ENCODE peak calls at places on chromosomes 13 and 19, in ten cellular contexts. One of them, this sample, is unnamed.

GRCh38 chr19:34837262-34837661 is 64.2 kb upstream of the ZNF599 start:
- DNase-seq in Caco-2: no peak
- DNase-seq in tibial artery: no peak
- DNase-seq in cardiac muscle cell: no peak
- DNase-seq in HEK293T: no peak
- DNase-seq in endothelial cell: peak
- DNase-seq in activated CD8-positive, alpha-beta T cell treated with anti-CD3 and anti-CD28 coated beads for 36 hours: no peak
- DNase-seq in SW 1271: no peak
- DNase-seq in ascending aorta: no peak
- DNase-seq in iris pigment epithelial cell: peak
- DNase-seq in this sample: peak

GRCh38 chr13:101979825-101980224 is 422.0 kb downstream of the FGF14 start:
- DNase-seq in endothelial cell: no peak
- DNase-seq in ascending aorta: no peak
- DNase-seq in activated CD8-positive, alpha-beta T cell treated with anti-CD3 and anti-CD28 coated beads for 36 hours: no peak
- DNase-seq in HEK293T: no peak
- DNase-seq in tibial artery: no peak
- DNase-seq in cardiac muscle cell: no peak
- DNase-seq in Caco-2: peak
- DNase-seq in iris pigment epithelial cell: no peak
- DNase-seq in SW 1271: no peak
- DNase-seq in this sample: no peak

GRCh38 chr13:31485183-31485582 is 254.1 kb upstream of the RXFP2 start:
- DNase-seq in HEK293T: no peak
- DNase-seq in ascending aorta: no peak
- DNase-seq in endothelial cell: no peak
- DNase-seq in iris pigment epithelial cell: peak
- DNase-seq in tibial artery: no peak
- DNase-seq in activated CD8-positive, alpha-beta T cell treated with anti-CD3 and anti-CD28 coated beads for 36 hours: no peak
- DNase-seq in cardiac muscle cell: no peak
- DNase-seq in Caco-2: peak
- DNase-seq in SW 1271: no peak
- DNase-seq in this sample: no peak

GRCh38 chr19:13946414-13946813 is 5.9 kb upstream of the DCAF15 start:
- DNase-seq in cardiac muscle cell: no peak
- DNase-seq in iris pigment epithelial cell: no peak
- DNase-seq in ascending aorta: no peak
- DNase-seq in SW 1271: no peak
- DNase-seq in tibial artery: no peak
- DNase-seq in activated CD8-positive, alpha-beta T cell treated with anti-CD3 and anti-CD28 coated beads for 36 hours: no peak
- DNase-seq in endothelial cell: no peak
- DNase-seq in HEK293T: no peak
- DNase-seq in Caco-2: no peak
- DNase-seq in this sample: no peak

GRCh38 chr19:15412832-15413231 is 6.0 kb downstream of the AKAP8L start:
- DNase-seq in ascending aorta: no peak
- DNase-seq in Caco-2: no peak
- DNase-seq in HEK293T: no peak
- DNase-seq in SW 1271: no peak
- DNase-seq in activated CD8-positive, alpha-beta T cell treated with anti-CD3 and anti-CD28 coated beads for 36 hours: no peak
- DNase-seq in tibial artery: no peak
- DNase-seq in iris pigment epithelial cell: no peak
- DNase-seq in endothelial cell: no peak
- DNase-seq in cardiac muscle cell: no peak
- DNase-seq in this sample: no peak

GRCh38 chr19:30629086-30629485 is 256.9 kb downstream of the ZNF536 start:
- DNase-seq in ascending aorta: no peak
- DNase-seq in SW 1271: no peak
- DNase-seq in cardiac muscle cell: no peak
- DNase-seq in HEK293T: no peak
- DNase-seq in Caco-2: no peak
- DNase-seq in activated CD8-positive, alpha-beta T cell treated with anti-CD3 and anti-CD28 coated beads for 36 hours: no peak
- DNase-seq in endothelial cell: no peak
- DNase-seq in tibial artery: no peak
- DNase-seq in iris pigment epithelial cell: no peak
- DNase-seq in this sample: no peak

GRCh38 chr19:56269348-56269747 is 3.2 kb upstream of the EDDM13 start:
- DNase-seq in HEK293T: no peak
- DNase-seq in iris pigment epithelial cell: no peak
- DNase-seq in ascending aorta: no peak
- DNase-seq in Caco-2: no peak
- DNase-seq in endothelial cell: no peak
- DNase-seq in SW 1271: no peak
- DNase-seq in cardiac muscle cell: no peak
- DNase-seq in activated CD8-positive, alpha-beta T cell treated with anti-CD3 and anti-CD28 coated beads for 36 hours: no peak
- DNase-seq in tibial artery: no peak
- DNase-seq in this sample: no peak

GRCh38 chr19:648305-648704 is 8.6 kb downstream of the FGF22 start:
- DNase-seq in iris pigment epithelial cell: no peak
- DNase-seq in endothelial cell: no peak
- DNase-seq in cardiac muscle cell: no peak
- DNase-seq in HEK293T: no peak
- DNase-seq in tibial artery: no peak
- DNase-seq in ascending aorta: no peak
- DNase-seq in Caco-2: no peak
- DNase-seq in activated CD8-positive, alpha-beta T cell treated with anti-CD3 and anti-CD28 coated beads for 36 hours: no peak
- DNase-seq in SW 1271: no peak
- DNase-seq in this sample: peak

This sample was measured in spleen.